ENCODE peak calls at places on chromosomes 2 and 18, in ten cellular contexts. T, A, J, P, S, U, H, Z, R and O are unnamed samples.

GRCh38 chr2:25043241-25043867 is 1.5 kb downstream of the EFR3B start:
- DNase-seq in T (peak), Z (peak), J (no peak), A (peak), U (peak), S (peak), P (peak), R (no peak), H (peak), O (no peak)

GRCh38 chr2:179749210-179749609 is 112.2 kb downstream of the ZNF385B start:
- DNase-seq in P (no peak), H (no peak), R (no peak), U (peak), J (no peak), Z (no peak), T (no peak), A (no peak), S (peak), O (no peak)

GRCh38 chr2:45904931-45905642 is 253.6 kb downstream of the PRKCE start:
- DNase-seq in S (no peak), U (no peak), P (no peak), T (no peak), J (no peak), A (no peak), R (no peak), H (no peak), Z (no peak), O (no peak)

GRCh38 chr18:67428805-67429204 is 87.7 kb downstream of the DSEL start:
- DNase-seq in J (no peak), U (no peak), Z (no peak), R (no peak), A (peak), H (no peak), P (no peak), T (no peak), S (peak), O (peak)

GRCh38 chr2:105744909-105745853 is at the start of gene NCK2:
- DNase-seq in U (no peak), A (no peak), R (no peak), Z (peak), J (peak), S (peak), P (peak), T (peak), H (peak), O (no peak)

GRCh38 chr18:58268849-58269248 is 224.8 kb downstream of the NEDD4L start:
- DNase-seq in T (peak), R (no peak), H (no peak), U (no peak), A (peak), S (peak), J (no peak), Z (no peak), P (peak), O (no peak)

GRCh38 chr18:67302043-67302442 is 214.5 kb downstream of the DSEL start:
- DNase-seq in R (no peak), T (no peak), S (peak), J (no peak), H (no peak), Z (no peak), P (peak), U (no peak), A (no peak), O (no peak)

GRCh38 chr2:97748397-97748796 is 35.0 kb downstream of the ZAP70 start:
- DNase-seq in H (peak), S (no peak), J (peak), U (no peak), A (no peak), P (peak), Z (peak), R (peak), T (no peak), O (no peak)